ENCODE peak calls at places on chromosome 1, in six cellular contexts. One of them, this sample, is unnamed.

GRCh38 chr1:228344631-228345072 is 62.0 kb downstream of the TRIM11 start:
- DNase-seq in CD8-positive, alpha-beta T cell: no peak
- DNase-seq in osteocyte: no peak
- DNase-seq in RWPE2: peak; percentile 16
- DNase-seq in lower leg skin: peak; percentile 54
- DNase-seq in fibroblast of pulmonary artery: no peak
- DNase-seq in this sample: peak; percentile 33

GRCh38 chr1:115302390-115302961 is 35.6 kb downstream of the NGF start:
- DNase-seq in osteocyte: no peak
- DNase-seq in CD8-positive, alpha-beta T cell: no peak
- DNase-seq in fibroblast of pulmonary artery: peak; percentile 90
- DNase-seq in RWPE2: no peak
- DNase-seq in lower leg skin: no peak
- DNase-seq in this sample: peak; percentile 51

GRCh38 chr1:19712928-19713327 is 48.3 kb downstream of the HTR6 start:
- DNase-seq in osteocyte: no peak
- DNase-seq in RWPE2: no peak
- DNase-seq in CD8-positive, alpha-beta T cell: no peak
- DNase-seq in fibroblast of pulmonary artery: peak; percentile 13
- DNase-seq in lower leg skin: no peak
- DNase-seq in this sample: no peak

GRCh38 chr1:109304221-109304915 is 2.4 kb downstream of the MYBPHL start:
- DNase-seq in fibroblast of pulmonary artery: no peak
- DNase-seq in CD8-positive, alpha-beta T cell: no peak
- DNase-seq in osteocyte: no peak
- DNase-seq in RWPE2: no peak
- DNase-seq in lower leg skin: no peak
- DNase-seq in this sample: no peak

GRCh38 chr1:160711528-160712311 is at the start of gene CD48:
- DNase-seq in lower leg skin: no peak
- DNase-seq in RWPE2: no peak
- DNase-seq in osteocyte: no peak
- DNase-seq in fibroblast of pulmonary artery: no peak
- DNase-seq in CD8-positive, alpha-beta T cell: peak; percentile 61
- DNase-seq in this sample: no peak

GRCh38 chr1:46747683-46748288 is 28.9 kb upstream of the EFCAB14 start:
- DNase-seq in RWPE2: no peak
- DNase-seq in CD8-positive, alpha-beta T cell: no peak
- DNase-seq in osteocyte: no peak
- DNase-seq in fibroblast of pulmonary artery: peak; percentile 62
- DNase-seq in lower leg skin: no peak
- DNase-seq in this sample: peak; percentile 90

GRCh38 chr1:15525043-15525958 is 1.3 kb upstream of the CASP9 start:
- DNase-seq in RWPE2: peak; percentile 99
- DNase-seq in CD8-positive, alpha-beta T cell: peak; percentile 12
- DNase-seq in lower leg skin: peak; percentile 100
- DNase-seq in fibroblast of pulmonary artery: no peak
- DNase-seq in osteocyte: no peak
- DNase-seq in this sample: peak; percentile 66

GRCh38 chr1:209883341-209883971 is 54.6 kb upstream of the SYT14 start:
- DNase-seq in RWPE2: no peak
- DNase-seq in lower leg skin: no peak
- DNase-seq in osteocyte: no peak
- DNase-seq in CD8-positive, alpha-beta T cell: no peak
- DNase-seq in fibroblast of pulmonary artery: peak; percentile 78
- DNase-seq in this sample: no peak

GRCh38 chr1:246428542-246429308 is 78.4 kb downstream of the SMYD3 start:
- DNase-seq in RWPE2: no peak
- DNase-seq in osteocyte: no peak
- DNase-seq in lower leg skin: no peak
- DNase-seq in fibroblast of pulmonary artery: peak; percentile 63
- DNase-seq in CD8-positive, alpha-beta T cell: no peak
- DNase-seq in this sample: peak; percentile 50

GRCh38 chr1:178142806-178143205 is 48.9 kb downstream of the RASAL2 start:
- DNase-seq in fibroblast of pulmonary artery: no peak
- DNase-seq in RWPE2: no peak
- DNase-seq in lower leg skin: no peak
- DNase-seq in CD8-positive, alpha-beta T cell: no peak
- DNase-seq in osteocyte: no peak
- DNase-seq in this sample: no peak

GRCh38 chr1:171468120-171468790 is 17.1 kb upstream of the PRRC2C start:
- DNase-seq in lower leg skin: no peak
- DNase-seq in CD8-positive, alpha-beta T cell: no peak
- DNase-seq in osteocyte: no peak
- DNase-seq in fibroblast of pulmonary artery: peak; percentile 29
- DNase-seq in RWPE2: no peak
- DNase-seq in this sample: no peak

GRCh38 chr1:156194300-156194652 is 372 bp downstream of the SLC25A44 start:
- DNase-seq in CD8-positive, alpha-beta T cell: no peak
- DNase-seq in RWPE2: no peak
- DNase-seq in fibroblast of pulmonary artery: no peak
- DNase-seq in osteocyte: no peak
- DNase-seq in lower leg skin: peak; percentile 87
- DNase-seq in this sample: no peak

GRCh38 chr1:241212624-241213023 is 144.4 kb downstream of the RGS7 start:
- DNase-seq in CD8-positive, alpha-beta T cell: no peak
- DNase-seq in fibroblast of pulmonary artery: no peak
- DNase-seq in RWPE2: no peak
- DNase-seq in lower leg skin: no peak
- DNase-seq in osteocyte: no peak
- DNase-seq in this sample: no peak

GRCh38 chr1:30327370-30328099 is 395.9 kb downstream of the MATN1 start:
- DNase-seq in osteocyte: peak; percentile 69
- DNase-seq in fibroblast of pulmonary artery: no peak
- DNase-seq in RWPE2: no peak
- DNase-seq in CD8-positive, alpha-beta T cell: no peak
- DNase-seq in lower leg skin: peak; percentile 53
- DNase-seq in this sample: peak; percentile 10

GRCh38 chr1:160210563-160210962 is 5.4 kb downstream of the PEA15 start:
- DNase-seq in fibroblast of pulmonary artery: no peak
- DNase-seq in CD8-positive, alpha-beta T cell: no peak
- DNase-seq in osteocyte: no peak
- DNase-seq in lower leg skin: peak; percentile 75
- DNase-seq in RWPE2: no peak
- DNase-seq in this sample: no peak

GRCh38 chr1:77220687-77221463 is 1.6 kb upstream of the PIGK start:
- DNase-seq in osteocyte: no peak
- DNase-seq in fibroblast of pulmonary artery: peak; percentile 95
- DNase-seq in RWPE2: no peak
- DNase-seq in CD8-positive, alpha-beta T cell: no peak
- DNase-seq in lower leg skin: no peak
- DNase-seq in this sample: no peak

GRCh38 chr1:223074427-223074826 is 68.6 kb downstream of the TLR5 start:
- DNase-seq in CD8-positive, alpha-beta T cell: no peak
- DNase-seq in osteocyte: no peak
- DNase-seq in lower leg skin: no peak
- DNase-seq in RWPE2: no peak
- DNase-seq in fibroblast of pulmonary artery: no peak
- DNase-seq in this sample: no peak

GRCh38 chr1:154755858-154756730 is 114.0 kb downstream of the KCNN3 start:
- DNase-seq in CD8-positive, alpha-beta T cell: no peak
- DNase-seq in osteocyte: no peak
- DNase-seq in RWPE2: no peak
- DNase-seq in fibroblast of pulmonary artery: peak; percentile 8
- DNase-seq in lower leg skin: peak; percentile 54
- DNase-seq in this sample: no peak

GRCh38 chr1:246511203-246511602 is 4.1 kb upstream of the SMYD3 start:
- DNase-seq in fibroblast of pulmonary artery: no peak
- DNase-seq in RWPE2: no peak
- DNase-seq in osteocyte: no peak
- DNase-seq in CD8-positive, alpha-beta T cell: no peak
- DNase-seq in lower leg skin: peak; percentile 80
- DNase-seq in this sample: no peak

GRCh38 chr1:234505774-234506114 is 26.8 kb upstream of the TARBP1 start:
- DNase-seq in lower leg skin: no peak
- DNase-seq in osteocyte: no peak
- DNase-seq in CD8-positive, alpha-beta T cell: no peak
- DNase-seq in fibroblast of pulmonary artery: peak; percentile 87
- DNase-seq in RWPE2: no peak
- DNase-seq in this sample: no peak

GRCh38 chr1:24899581-24900485 is 30.2 kb downstream of the RUNX3 start:
- DNase-seq in osteocyte: peak; percentile 34
- DNase-seq in CD8-positive, alpha-beta T cell: peak; percentile 11
- DNase-seq in RWPE2: peak; percentile 13
- DNase-seq in lower leg skin: peak; percentile 62
- DNase-seq in fibroblast of pulmonary artery: no peak
- DNase-seq in this sample: no peak

GRCh38 chr1:53153752-53154151 is 11.3 kb upstream of the SLC1A7 start:
- DNase-seq in CD8-positive, alpha-beta T cell: no peak
- DNase-seq in fibroblast of pulmonary artery: peak; percentile 40
- DNase-seq in lower leg skin: peak; percentile 78
- DNase-seq in osteocyte: no peak
- DNase-seq in RWPE2: no peak
- DNase-seq in this sample: no peak

GRCh38 chr1:93964777-93965200 is 55.6 kb upstream of the GCLM start:
- DNase-seq in CD8-positive, alpha-beta T cell: no peak
- DNase-seq in osteocyte: no peak
- DNase-seq in lower leg skin: no peak
- DNase-seq in fibroblast of pulmonary artery: peak; percentile 62
- DNase-seq in RWPE2: peak; percentile 71
- DNase-seq in this sample: no peak

GRCh38 chr1:2093636-2094035 is 43.4 kb downstream of the PRKCZ start:
- DNase-seq in CD8-positive, alpha-beta T cell: no peak
- DNase-seq in osteocyte: no peak
- DNase-seq in fibroblast of pulmonary artery: no peak
- DNase-seq in RWPE2: no peak
- DNase-seq in lower leg skin: no peak
- DNase-seq in this sample: no peak

GRCh38 chr1:2093055-2093454 is 42.8 kb downstream of the PRKCZ start:
- DNase-seq in osteocyte: no peak
- DNase-seq in lower leg skin: no peak
- DNase-seq in CD8-positive, alpha-beta T cell: no peak
- DNase-seq in fibroblast of pulmonary artery: no peak
- DNase-seq in RWPE2: no peak
- DNase-seq in this sample: no peak

GRCh38 chr1:2090216-2090890 is 40.1 kb downstream of the PRKCZ start:
- DNase-seq in osteocyte: no peak
- DNase-seq in lower leg skin: no peak
- DNase-seq in CD8-positive, alpha-beta T cell: no peak
- DNase-seq in fibroblast of pulmonary artery: no peak
- DNase-seq in RWPE2: no peak
- DNase-seq in this sample: no peak

GRCh38 chr1:2089051-2089450 is 38.8 kb downstream of the PRKCZ start:
- DNase-seq in osteocyte: no peak
- DNase-seq in RWPE2: no peak
- DNase-seq in fibroblast of pulmonary artery: no peak
- DNase-seq in CD8-positive, alpha-beta T cell: no peak
- DNase-seq in lower leg skin: no peak
- DNase-seq in this sample: no peak

GRCh38 chr1:2091611-2092604 is 41.7 kb downstream of the PRKCZ start:
- DNase-seq in RWPE2: no peak
- DNase-seq in fibroblast of pulmonary artery: no peak
- DNase-seq in osteocyte: no peak
- DNase-seq in lower leg skin: no peak
- DNase-seq in CD8-positive, alpha-beta T cell: peak; percentile 49
- DNase-seq in this sample: peak; percentile 92
- TF ChIP-seq CTCF in RWPE2: peak; percentile 9
- TF ChIP-seq CTCF in fibroblast of pulmonary artery: peak; percentile 33
- TF ChIP-seq CTCF in osteocyte: peak; percentile 44
- TF ChIP-seq CTCF in lower leg skin: no peak
- TF ChIP-seq CTCF in CD8-positive, alpha-beta T cell: peak; percentile 66
- TF ChIP-seq CTCF in this sample: peak; percentile 81

DNA sequence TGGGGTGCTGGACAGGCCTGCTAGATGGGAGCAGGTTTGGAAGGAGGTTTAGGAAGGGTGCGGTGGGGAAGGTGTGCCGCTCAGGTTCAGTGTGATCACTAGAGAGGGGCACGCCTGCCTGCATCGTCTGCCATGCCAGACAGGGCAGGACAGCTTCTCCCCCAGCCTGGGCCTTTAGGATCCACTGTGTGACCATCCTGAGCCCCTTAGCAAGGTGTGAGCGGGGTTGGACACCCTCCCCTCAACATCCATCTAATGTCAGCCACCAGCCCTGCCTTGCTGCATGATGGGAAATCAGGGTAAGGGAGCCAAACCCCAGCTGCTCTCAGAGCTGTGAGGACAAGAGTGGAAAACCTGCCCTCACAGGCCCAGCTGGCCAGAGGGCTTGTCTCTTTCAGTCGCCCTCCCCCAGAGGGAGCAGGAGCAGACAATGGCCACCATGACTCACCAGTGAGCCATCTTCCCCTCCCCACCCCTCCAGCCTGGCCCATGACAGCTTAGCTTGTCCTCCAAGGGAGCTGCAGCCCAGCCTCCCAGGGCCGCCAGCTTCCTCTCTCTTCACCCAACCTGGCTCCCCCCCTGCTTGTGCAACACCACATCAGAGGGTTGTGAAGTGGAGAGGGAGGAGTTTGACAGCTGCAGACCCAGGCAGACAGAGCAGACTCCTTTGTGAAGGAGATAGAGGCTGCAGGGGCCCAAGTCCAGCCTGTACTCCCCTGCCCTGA is 37.0 kb downstream of the NUAK2 start:
- DNase-seq in osteocyte: peak; percentile 91
- DNase-seq in RWPE2: peak; percentile 100
- DNase-seq in CD8-positive, alpha-beta T cell: peak; percentile 95
- DNase-seq in lower leg skin: peak; percentile 97
- DNase-seq in fibroblast of pulmonary artery: peak; percentile 99
- DNase-seq in this sample: peak; percentile 99
- TF ChIP-seq CTCF in osteocyte: no peak
- TF ChIP-seq CTCF in RWPE2: no peak
- TF ChIP-seq CTCF in CD8-positive, alpha-beta T cell: no peak
- TF ChIP-seq CTCF in lower leg skin: no peak
- TF ChIP-seq CTCF in fibroblast of pulmonary artery: no peak
- TF ChIP-seq CTCF in this sample: no peak

GRCh38 chr1:116408803-116409720 is 36.0 kb downstream of the ATP1A1 start:
- DNase-seq in lower leg skin: no peak
- DNase-seq in CD8-positive, alpha-beta T cell: no peak
- DNase-seq in RWPE2: no peak
- DNase-seq in osteocyte: no peak
- DNase-seq in fibroblast of pulmonary artery: no peak
- DNase-seq in this sample: peak; percentile 29
- TF ChIP-seq CTCF in lower leg skin: no peak
- TF ChIP-seq CTCF in CD8-positive, alpha-beta T cell: no peak
- TF ChIP-seq CTCF in RWPE2: no peak
- TF ChIP-seq CTCF in osteocyte: no peak
- TF ChIP-seq CTCF in fibroblast of pulmonary artery: no peak
- TF ChIP-seq CTCF in this sample: no peak

DNA sequence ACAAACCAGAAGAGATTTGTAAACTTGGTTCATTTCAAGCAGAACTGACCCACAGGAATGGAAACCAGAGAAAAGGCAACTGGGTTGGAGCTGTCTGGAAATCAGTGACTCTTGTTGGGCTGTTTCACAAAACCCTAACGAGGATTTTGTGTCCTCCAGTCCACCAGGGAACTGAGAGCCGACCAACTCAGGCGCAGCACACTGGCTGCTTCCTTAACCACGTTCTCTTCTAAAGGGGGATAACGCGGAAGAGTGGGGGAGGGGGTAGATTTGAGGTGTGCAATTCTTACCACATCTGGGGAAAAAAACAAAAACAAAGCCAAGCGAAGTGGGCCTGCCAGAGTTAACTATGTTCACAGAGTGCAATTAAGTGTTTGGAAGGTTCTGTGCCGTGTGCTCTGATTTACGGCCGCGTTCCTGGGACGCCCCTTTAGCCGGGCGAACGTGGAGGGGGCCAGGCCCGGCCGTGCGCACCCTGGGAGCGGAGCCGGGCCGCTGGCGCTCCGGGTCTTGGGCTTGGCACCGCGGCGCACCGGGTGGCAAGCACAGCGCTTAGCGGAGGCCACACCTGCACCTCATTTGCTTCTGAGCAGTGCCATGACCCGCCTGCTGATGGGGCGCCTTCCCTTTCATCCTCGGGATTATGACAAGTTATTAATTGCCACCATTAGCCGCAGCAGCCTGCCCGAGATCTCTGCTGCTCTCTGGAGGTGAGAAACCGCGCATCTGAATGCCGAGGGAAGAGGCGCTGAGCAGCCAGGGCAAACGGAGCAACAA is 248.6 kb upstream of the FOXD3 start:
- DNase-seq in osteocyte: no peak
- DNase-seq in fibroblast of pulmonary artery: no peak
- DNase-seq in CD8-positive, alpha-beta T cell: no peak
- DNase-seq in RWPE2: no peak
- DNase-seq in lower leg skin: no peak
- DNase-seq in this sample: peak; percentile 79
- TF ChIP-seq CTCF in osteocyte: no peak
- TF ChIP-seq CTCF in fibroblast of pulmonary artery: no peak
- TF ChIP-seq CTCF in CD8-positive, alpha-beta T cell: no peak
- TF ChIP-seq CTCF in RWPE2: no peak
- TF ChIP-seq CTCF in lower leg skin: no peak
- TF ChIP-seq CTCF in this sample: peak; percentile 65

This sample was measured in endodermal cell.